ENCODE peak calls at places on chromosomes 1 and 21, in five cellular contexts. G, U, W, N and E are unnamed samples.

GRCh38 chr1:64532646-64533045 is 62.7 kb downstream of the CACHD1 start:
- DNase-seq in W (no peak), N (no peak), G (no peak), U (no peak), E (no peak)

GRCh38 chr1:240306673-240307072 is 215.0 kb downstream of the FMN2 start:
- DNase-seq in G (no peak), U (peak; percentile 87), W (no peak), N (no peak), E (no peak)

GRCh38 chr1:38923607-38924006 is 18.0 kb downstream of the RHBDL2 start:
- DNase-seq in W (no peak), G (no peak), N (no peak), U (peak; percentile 29), E (no peak)

GRCh38 chr1:92425617-92426016 is 61.1 kb downstream of the GFI1 start:
- DNase-seq in N (no peak), W (no peak), U (no peak), G (no peak), E (no peak)

GRCh38 chr1:30524840-30525617 is 198.4 kb downstream of the MATN1 start:
- DNase-seq in W (no peak), U (no peak), G (no peak), N (no peak), E (no peak)

GRCh38 chr21:37001446-37001845 is 5.1 kb upstream of the RIPPLY3 start:
- DNase-seq in U (no peak), N (no peak), G (no peak), W (no peak), E (no peak)

GRCh38 chr1:182671779-182672486 is 12.5 kb downstream of the RGS8 start:
- DNase-seq in N (no peak), U (no peak), W (no peak), G (no peak), E (no peak)

GRCh38 chr1:229380514-229381160 is 37.8 kb upstream of the CCSAP start:
- DNase-seq in G (no peak), U (no peak), W (no peak), N (no peak), E (no peak)

GRCh38 chr1:97743129-97743528 is 177.7 kb downstream of the DPYD start:
- DNase-seq in G (no peak), U (no peak), W (no peak), N (no peak), E (no peak)

GRCh38 chr1:107009286-107009685 is 47.2 kb upstream of the PRMT6 start:
- DNase-seq in U (peak; percentile 4), G (no peak), W (no peak), N (no peak), E (no peak)

GRCh38 chr21:37829447-37829846 is 86.8 kb downstream of the KCNJ6 start:
- DNase-seq in U (peak; percentile 72), G (no peak), W (no peak), N (no peak), E (peak; percentile 51)

GRCh38 chr1:24364605-24364974 is 45.4 kb downstream of the GRHL3 start:
- DNase-seq in U (peak; percentile 50), W (no peak), G (no peak), N (no peak), E (no peak)

GRCh38 chr1:25527946-25528595 is 15.3 kb upstream of the LDLRAP1 start:
- DNase-seq in G (no peak), W (no peak), U (no peak), N (no peak), E (no peak)

GRCh38 chr1:177219458-177220390 is 49.0 kb downstream of the BRINP2 start:
- DNase-seq in G (no peak), N (no peak), U (peak; percentile 37), W (no peak), E (peak; percentile 4)

GRCh38 chr1:113978863-113979702 is at the start of gene OLFML3:
- DNase-seq in G (peak; percentile 83), W (peak; percentile 80), U (peak; percentile 93), N (peak; percentile 67), E (peak; percentile 90)

GRCh38 chr1:47791879-47792608 is 205.1 kb downstream of the TRABD2B start:
- DNase-seq in W (no peak), G (no peak), N (no peak), U (no peak), E (no peak)

GRCh38 chr1:225602590-225603206 is 50.2 kb downstream of the ENAH start:
- DNase-seq in W (no peak), N (no peak), G (no peak), U (no peak), E (no peak)

GRCh38 chr1:145927916-145928647 is 798 bp upstream of the RBM8A start:
- DNase-seq in U (no peak), W (no peak), N (no peak), G (no peak), E (no peak)

GRCh38 chr21:46057111-46057709 is 40.7 kb upstream of the COL6A2 start:
- DNase-seq in G (peak; percentile 61), U (no peak), W (no peak), N (no peak), E (no peak)

GRCh38 chr1:27436204-27437159 is 44.1 kb downstream of the GPR3 start:
- DNase-seq in U (peak; percentile 81), G (no peak), W (no peak), N (peak; percentile 10), E (peak; percentile 67)

GRCh38 chr1:32335619-32335950 is 448 bp downstream of the MARCKSL1 start:
- DNase-seq in W (no peak), U (no peak), N (no peak), G (no peak), E (no peak)

GRCh38 chr1:32336963-32337675 is 1.1 kb upstream of the MARCKSL1 start:
- DNase-seq in G (peak; percentile 78), N (peak; percentile 38), W (peak; percentile 49), U (peak; percentile 53), E (no peak)

GRCh38 chr1:32337855-32338636 is 2.0 kb upstream of the MARCKSL1 start:
- DNase-seq in U (peak; percentile 68), N (no peak), G (no peak), W (no peak), E (no peak)

GRCh38 chr1:32334864-32335618 is 992 bp downstream of the MARCKSL1 start:
- DNase-seq in G (peak; percentile 77), W (peak; percentile 56), N (peak; percentile 34), U (peak; percentile 37), E (peak; percentile 41)

GRCh38 chr1:32335951-32336867 is at the start of gene MARCKSL1:
- DNase-seq in G (peak; percentile 87), U (peak; percentile 63), W (peak; percentile 88), N (peak; percentile 80), E (peak; percentile 58)
- H3K27ac ChIP-seq in G (peak within 1 kb of the TSS; percentile 60), U (no peak within 1 kb of the TSS), W (peak within 1 kb of the TSS; percentile 79), N (no peak within 1 kb of the TSS), E (no peak within 1 kb of the TSS)

DNA sequence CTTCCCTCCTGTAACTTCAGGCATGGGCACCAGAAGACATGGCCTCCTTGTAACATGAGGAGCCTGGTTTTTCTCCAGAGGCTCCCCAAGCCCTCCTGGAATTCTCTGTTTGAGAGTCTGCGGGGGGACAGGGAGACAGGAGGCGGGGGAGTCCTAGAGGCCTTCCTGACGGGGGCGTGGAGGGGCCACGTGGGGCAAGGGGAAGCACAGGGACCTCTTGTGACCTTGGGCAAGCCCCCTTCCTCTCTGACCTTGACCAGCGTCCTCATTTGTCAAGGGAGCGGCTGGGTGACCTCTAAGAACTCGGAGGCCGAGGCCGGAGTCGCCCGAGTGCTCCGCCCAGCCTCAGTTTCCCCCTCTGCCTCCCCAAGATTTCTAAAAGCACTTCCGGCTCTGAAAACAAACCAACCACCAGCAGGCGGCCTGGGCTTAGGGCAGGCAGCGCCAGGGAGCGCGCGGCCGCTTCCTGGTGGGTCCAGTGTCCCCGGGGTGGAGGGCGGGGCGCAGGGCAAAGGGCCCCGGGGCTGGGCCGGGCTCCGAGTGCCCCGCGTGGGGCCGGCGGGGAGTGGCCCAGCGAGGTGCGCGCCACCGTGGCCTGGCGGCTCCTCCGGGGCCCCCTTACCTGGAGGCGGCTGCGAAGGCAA is 361 bp downstream of the TMCO4 start:
- DNase-seq in U (peak; percentile 41), G (peak; percentile 90), W (peak; percentile 71), N (peak; percentile 70), E (peak; percentile 48)
- TF ChIP-seq CTCF in U (peak; percentile 35), G (peak; percentile 32), W (peak; percentile 55), N (peak; percentile 27), E (no peak)

GRCh38 chr1:11736746-11737639 is 1.1 kb downstream of the AGTRAP start:
- DNase-seq in N (peak; percentile 19), G (peak; percentile 83), U (peak; percentile 80), W (peak; percentile 65), E (peak; percentile 87)

GRCh38 chr1:11735854-11736745 is at the start of gene AGTRAP:
- DNase-seq in N (peak; percentile 91), W (peak; percentile 98), G (peak; percentile 99), U (peak; percentile 87), E (peak; percentile 91)

GRCh38 chr1:11738096-11738495 is 2.2 kb downstream of the AGTRAP start:
- DNase-seq in W (no peak), G (no peak), N (no peak), U (no peak), E (no peak)

GRCh38 chr1:11733351-11733750 is 2.6 kb upstream of the AGTRAP start:
- DNase-seq in G (no peak), N (no peak), W (no peak), U (no peak), E (no peak)

DNA sequence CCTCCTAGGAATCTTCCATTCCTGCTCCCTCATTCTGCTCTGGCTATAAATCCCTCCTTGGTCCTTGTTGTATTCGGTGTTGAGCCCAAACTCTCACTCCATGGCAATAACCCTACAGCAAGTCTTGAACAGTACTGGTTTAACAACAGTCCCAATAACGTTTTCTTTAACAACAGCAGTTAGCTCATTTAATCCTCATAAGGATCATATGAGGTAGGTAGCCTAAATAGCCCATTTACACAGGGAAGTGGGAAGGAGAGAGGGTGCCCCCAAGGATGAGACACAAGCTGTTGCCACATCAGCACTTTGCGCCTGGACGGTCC is 444 bp upstream of the AGTRAP start:
- DNase-seq in G (no peak), W (no peak), N (no peak), U (no peak), E (no peak)
- H3K27ac ChIP-seq in G (peak overlapping the region; percentile 91), W (peak overlapping the region; percentile 88), N (no peak overlapping the region), U (no peak overlapping the region), E (peak overlapping the region; percentile 98)

GRCh38 chr1:51165540-51165939 is 63.5 kb downstream of the C1orf185 start:
- DNase-seq in N (no peak), U (no peak), G (no peak), W (no peak), E (no peak)

GRCh38 chr1:51168946-51169345 is 66.9 kb downstream of the C1orf185 start:
- DNase-seq in U (no peak), G (no peak), N (no peak), W (no peak), E (no peak)

GRCh38 chr1:51170342-51170741 is 65.7 kb upstream of the RNF11 start:
- DNase-seq in W (no peak), N (no peak), U (no peak), G (no peak), E (peak; percentile 62)

GRCh38 chr1:51168266-51168845 is 66.3 kb downstream of the C1orf185 start:
- DNase-seq in G (no peak), U (peak; percentile 23), W (no peak), N (no peak), E (no peak)
- TF ChIP-seq CTCF in G (no peak), U (no peak), W (no peak), N (no peak), E (no peak)